ENCODE peak calls at places on chromosomes 2 and 18, in six cellular contexts. V, P, N, M, X and Z are unnamed samples.

GRCh38 chr2:62475172-62476011 is 30.6 kb downstream of the TMEM17 start:
- DNase-seq in V (peak; percentile 62), P (no peak), N (no peak), M (no peak), X (peak; percentile 43), Z (no peak)

GRCh38 chr2:235793163-235793752 is 299.4 kb downstream of the AGAP1 start:
- DNase-seq in V (peak; percentile 2), P (peak; percentile 55), N (peak; percentile 21), M (no peak), X (no peak), Z (no peak)

GRCh38 chr18:63236990-63237389 is 82.6 kb downstream of the BCL2 start:
- DNase-seq in V (no peak), P (no peak), N (no peak), M (peak; percentile 17), X (no peak), Z (peak; percentile 73)

GRCh38 chr2:8453904-8454302 is 228.0 kb upstream of the ID2 start:
- DNase-seq in V (no peak), P (no peak), N (no peak), M (no peak), X (no peak), Z (no peak)

GRCh38 chr2:156892449-156893335 is 364.8 kb upstream of the GALNT5 start:
- DNase-seq in V (peak; percentile 35), P (peak; percentile 63), N (no peak), M (peak; percentile 13), X (no peak), Z (no peak)

GRCh38 chr2:231306791-231307440 is 88.6 kb upstream of the B3GNT7 start:
- DNase-seq in V (no peak), P (no peak), N (no peak), M (no peak), X (no peak), Z (no peak)

GRCh38 chr2:232260075-232260474 is 118.5 kb upstream of the ALPP start:
- DNase-seq in V (no peak), P (no peak), N (peak; percentile 16), M (peak; percentile 21), X (no peak), Z (no peak)

GRCh38 chr2:239275871-239276812 is 124.7 kb downstream of the HDAC4 start:
- DNase-seq in V (no peak), P (no peak), N (peak; percentile 48), M (peak; percentile 37), X (no peak), Z (peak; percentile 87)

GRCh38 chr2:189302274-189302948 is 122.8 kb upstream of the COL5A2 start:
- DNase-seq in V (no peak), P (no peak), N (no peak), M (no peak), X (no peak), Z (no peak)

GRCh38 chr2:238242731-238243495 is 3.1 kb upstream of the HES6 start:
- DNase-seq in V (no peak), P (no peak), N (peak; percentile 51), M (peak; percentile 77), X (peak; percentile 83), Z (peak; percentile 82)

GRCh38 chr2:232839680-232840079 is 30.4 kb upstream of the SNORC start:
- DNase-seq in V (no peak), P (no peak), N (peak; percentile 58), M (peak; percentile 48), X (peak; percentile 35), Z (no peak)

GRCh38 chr2:20589975-20590703 is 60.8 kb downstream of the HS1BP3 start:
- DNase-seq in V (no peak), P (no peak), N (no peak), M (peak; percentile 10), X (peak; percentile 1), Z (no peak)

GRCh38 chr2:221529943-221530652 is 42.0 kb downstream of the EPHA4 start:
- DNase-seq in V (peak; percentile 35), P (no peak), N (no peak), M (no peak), X (no peak), Z (no peak)

GRCh38 chr2:216370961-216371633 is 1.2 kb downstream of the MARCHF4 start:
- DNase-seq in V (no peak), P (no peak), N (no peak), M (no peak), X (peak; percentile 16), Z (no peak)

GRCh38 chr2:172404824-172405223 is 22.6 kb upstream of the ITGA6 start:
- DNase-seq in V (no peak), P (no peak), N (no peak), M (no peak), X (no peak), Z (no peak)

GRCh38 chr2:185417688-185418087 is 320.9 kb upstream of the FSIP2 start:
- DNase-seq in V (no peak), P (no peak), N (no peak), M (no peak), X (no peak), Z (no peak)

GRCh38 chr2:70520825-70521224 is 32.8 kb downstream of the TGFA start:
- DNase-seq in V (no peak), P (no peak), N (no peak), M (no peak), X (peak; percentile 14), Z (no peak)

GRCh38 chr2:240339411-240340360 is 95.8 kb upstream of the GPC1 start:
- DNase-seq in V (no peak), P (no peak), N (no peak), M (no peak), X (no peak), Z (no peak)

GRCh38 chr2:29134933-29135332 is 19.7 kb downstream of the CLIP4 start:
- DNase-seq in V (no peak), P (no peak), N (no peak), M (no peak), X (no peak), Z (no peak)

GRCh38 chr2:27016801-27017325 is 15.9 kb upstream of the TMEM214 start:
- DNase-seq in V (peak; percentile 65), P (peak; percentile 90), N (peak; percentile 48), M (peak; percentile 67), X (peak; percentile 77), Z (peak; percentile 70)

GRCh38 chr2:235271936-235272335 is 221.9 kb upstream of the AGAP1 start:
- DNase-seq in V (no peak), P (no peak), N (no peak), M (no peak), X (no peak), Z (no peak)

GRCh38 chr2:159155315-159155714 is 131.2 kb downstream of the WDSUB1 start:
- DNase-seq in V (no peak), P (peak; percentile 4), N (no peak), M (no peak), X (peak; percentile 76), Z (no peak)

GRCh38 chr18:37778417-37779165 is 213.0 kb upstream of the CELF4 start:
- DNase-seq in V (peak; percentile 38), P (peak; percentile 78), N (peak; percentile 57), M (peak; percentile 64), X (peak; percentile 73), Z (peak; percentile 44)

GRCh38 chr2:70944291-70944690 is 8.6 kb downstream of the ATP6V1B1 start:
- DNase-seq in V (no peak), P (no peak), N (no peak), M (no peak), X (no peak), Z (no peak)

GRCh38 chr2:216108310-216108966 is 710 bp upstream of the XRCC5 start:
- DNase-seq in V (no peak), P (no peak), N (no peak), M (no peak), X (no peak), Z (no peak)

GRCh38 chr18:10973579-10974260 is 175.6 kb downstream of the PIEZO2 start:
- DNase-seq in V (no peak), P (no peak), N (no peak), M (peak; percentile 24), X (no peak), Z (no peak)

GRCh38 chr2:235614176-235614860 is 120.5 kb downstream of the AGAP1 start:
- DNase-seq in V (no peak), P (no peak), N (no peak), M (no peak), X (no peak), Z (no peak)

GRCh38 chr2:109614715-109615636 is 812 bp downstream of the SOWAHC start:
- DNase-seq in V (no peak), P (no peak), N (peak; percentile 12), M (peak; percentile 17), X (peak; percentile 23), Z (peak; percentile 54)

GRCh38 chr2:43158259-43158880 is 68.0 kb downstream of the ZFP36L2 start:
- DNase-seq in V (peak; percentile 83), P (no peak), N (peak; percentile 58), M (peak; percentile 80), X (peak; percentile 80), Z (peak; percentile 77)

GRCh38 chr2:23380562-23381065 is 4.4 kb upstream of the KLHL29 start:
- DNase-seq in V (peak; percentile 61), P (no peak), N (peak; percentile 25), M (no peak), X (no peak), Z (no peak)

GRCh38 chr18:36446059-36446458 is 148.5 kb downstream of the FHOD3 start:
- DNase-seq in V (no peak), P (no peak), N (no peak), M (no peak), X (no peak), Z (no peak)

GRCh38 chr18:79400091-79400590 is 4.4 kb downstream of the NFATC1 start:
- DNase-seq in V (peak; percentile 78), P (peak; percentile 88), N (peak; percentile 54), M (peak; percentile 64), X (peak; percentile 82), Z (peak; percentile 82)
- H3K4me3 ChIP-seq in V (no peak overlapping the region), P (peak overlapping the region; percentile 89), N (peak overlapping the region; percentile 82), M (peak overlapping the region; percentile 61), X (peak overlapping the region; percentile 83), Z (peak overlapping the region; percentile 81)

GRCh38 chr2:200695178-200695930 is 109.5 kb downstream of the AOX1 start:
- DNase-seq in V (peak; percentile 6), P (no peak), N (peak; percentile 13), M (no peak), X (no peak), Z (no peak)
- H3K27ac ChIP-seq in V (no peak overlapping the region), P (no peak overlapping the region), N (no peak overlapping the region), M (no peak overlapping the region), X (no peak overlapping the region), Z (no peak overlapping the region)

GRCh38 chr2:11977766-11978524 is 231.5 kb downstream of the LPIN1 start:
- DNase-seq in V (no peak), P (no peak), N (no peak), M (no peak), X (no peak), Z (no peak)
- H3K9me3 ChIP-seq in V (peaks cover 19% of the 10 kb centered on the region), P (peaks cover 20% of the 10 kb centered on the region), N (peaks cover 33% of the 10 kb centered on the region), M (peaks cover 4% of the 10 kb centered on the region), X (no peaks in the 10 kb centered on the region), Z (peaks cover 18% of the 10 kb centered on the region)

GRCh38 chr2:217756375-217757107 is 246.3 kb downstream of the TNS1 start:
- DNase-seq in V (peak; percentile 48), P (peak; percentile 86), N (peak; percentile 72), M (peak; percentile 72), X (peak; percentile 71), Z (peak; percentile 87)
- H3K4me3 ChIP-seq in V (no peak overlapping the region), P (peak overlapping the region; percentile 42), N (no peak overlapping the region), M (no peak overlapping the region), X (no peak overlapping the region), Z (peak overlapping the region; percentile 35)